ENCODE peak calls at places on chromosome 5, in five cellular contexts. N is activated gamma-delta T cell treated with Interleukin-2 at 50 U/mL for 16 hours, V is AG04449, L is mucosa of gallbladder, Y is A549. I is an unnamed sample.

GRCh38 chr5:81768960-81769452 is 18.1 kb upstream of the SSBP2 start:
- DNase-seq in N (no peak), V (peak; percentile 69), L (no peak), Y (peak; percentile 88), I (no peak)

GRCh38 chr5:146173597-146173996 is 8.9 kb downstream of the LARS1 start:
- DNase-seq in L (no peak), V (no peak), Y (no peak), N (no peak), I (no peak)

GRCh38 chr5:94467560-94468504 is 150.6 kb downstream of the KIAA0825 start:
- DNase-seq in Y (no peak), L (no peak), V (no peak), N (no peak), I (peak; percentile 37)

GRCh38 chr5:42555010-42555409 is 131.8 kb downstream of the GHR start:
- DNase-seq in V (no peak), N (no peak), Y (no peak), L (no peak), I (no peak)

GRCh38 chr5:142671276-142671675 is 14.6 kb downstream of the FGF1 start:
- DNase-seq in L (no peak), Y (no peak), V (no peak), N (no peak), I (no peak)

GRCh38 chr5:39072915-39073758 is 1.1 kb downstream of the RICTOR start:
- DNase-seq in N (peak; percentile 60), L (peak; percentile 42), Y (peak; percentile 53), V (no peak), I (peak; percentile 15)

GRCh38 chr5:40906351-40906751 is 2.9 kb upstream of the C7 start:
- DNase-seq in V (no peak), L (no peak), Y (no peak), N (no peak), I (no peak)

GRCh38 chr5:39214912-39215709 is 4.3 kb downstream of the FYB1 start:
- DNase-seq in Y (no peak), N (no peak), L (no peak), V (no peak), I (no peak)

GRCh38 chr5:69374911-69375446 is 5.4 kb downstream of the RAD17 start:
- DNase-seq in N (no peak), V (no peak), Y (no peak), L (no peak), I (no peak)

GRCh38 chr5:153969563-153969895 is 69.2 kb downstream of the FAM114A2 start:
- DNase-seq in L (peak; percentile 5), V (no peak), N (no peak), Y (no peak), I (no peak)

GRCh38 chr5:178532666-178533065 is 57.5 kb downstream of the COL23A1 start:
- DNase-seq in L (no peak), Y (no peak), N (no peak), V (no peak), I (no peak)

GRCh38 chr5:169151051-169151805 is 149.7 kb downstream of the SLIT3 start:
- DNase-seq in Y (no peak), L (no peak), N (no peak), V (no peak), I (no peak)

GRCh38 chr5:41869150-41869738 is 981 bp downstream of the OXCT1 start:
- DNase-seq in V (no peak), N (peak; percentile 15), Y (no peak), L (peak; percentile 46), I (peak; percentile 4)

GRCh38 chr5:5069851-5070250 is 70.3 kb upstream of the ADAMTS16 start:
- DNase-seq in Y (no peak), L (no peak), V (no peak), N (no peak), I (no peak)

GRCh38 chr5:143693691-143694252 is 118.2 kb upstream of the HMHB1 start:
- DNase-seq in L (no peak), N (peak; percentile 11), V (no peak), Y (no peak), I (no peak)

GRCh38 chr5:148125641-148126040 is 42.7 kb upstream of the SPINK14 start:
- DNase-seq in N (no peak), Y (peak; percentile 11), V (no peak), L (no peak), I (no peak)

GRCh38 chr5:172918421-172919371 is 40.5 kb upstream of the RPL26L1 start:
- DNase-seq in Y (no peak), N (peak; percentile 64), V (no peak), L (peak; percentile 42), I (no peak)

GRCh38 chr5:9324348-9325056 is 221.4 kb downstream of the SEMA5A start:
- DNase-seq in Y (no peak), N (no peak), V (no peak), L (no peak), I (no peak)

GRCh38 chr5:38670066-38670465 is 113.6 kb upstream of the LIFR start:
- DNase-seq in L (no peak), Y (no peak), V (no peak), N (no peak), I (no peak)

GRCh38 chr5:10454591-10455272 is 13.1 kb downstream of the ROPN1L start:
- DNase-seq in N (no peak), V (no peak), L (no peak), Y (no peak), I (no peak)

GRCh38 chr5:131223751-131224386 is 40.0 kb upstream of the CDC42SE2 start:
- DNase-seq in Y (no peak), V (no peak), N (no peak), L (no peak), I (no peak)

GRCh38 chr5:168931638-168932345 is 352.6 kb upstream of the PANK3 start:
- DNase-seq in Y (no peak), N (no peak), V (peak; percentile 80), L (no peak), I (no peak)

GRCh38 chr5:27702339-27702820 is 664.0 kb upstream of the CDH9 start:
- DNase-seq in V (peak; percentile 10), L (no peak), N (no peak), Y (peak; percentile 63), I (no peak)

GRCh38 chr5:132469380-132470372 is 20.9 kb downstream of the IRF1 start:
- DNase-seq in N (peak; percentile 3), V (no peak), L (no peak), Y (no peak), I (no peak)

GRCh38 chr5:149181702-149182101 is 40.4 kb downstream of the ABLIM3 start:
- DNase-seq in L (no peak), N (no peak), Y (no peak), V (no peak), I (no peak)

GRCh38 chr5:87116821-87117512 is 150.7 kb upstream of the RASA1 start:
- DNase-seq in N (no peak), L (no peak), Y (no peak), V (no peak), I (no peak)

GRCh38 chr5:160064979-160065619 is 54.2 kb downstream of the PWWP2A start:
- DNase-seq in L (peak; percentile 74), Y (no peak), N (no peak), V (no peak), I (peak; percentile 10)

GRCh38 chr5:109689740-109690455 is at the start of gene MAN2A1:
- DNase-seq in N (peak; percentile 75), L (peak; percentile 80), Y (peak; percentile 71), V (no peak), I (peak; percentile 24)

GRCh38 chr5:96067902-96068614 is 106.4 kb upstream of the ELL2 start:
- DNase-seq in N (no peak), V (peak; percentile 84), Y (peak; percentile 85), L (no peak), I (no peak)

GRCh38 chr5:56088967-56089829 is 94.4 kb upstream of the IL6ST start:
- DNase-seq in N (no peak), V (no peak), L (no peak), Y (peak; percentile 47), I (peak; percentile 29)

GRCh38 chr5:106875591-106876297 is 795.0 kb downstream of the EFNA5 start:
- DNase-seq in V (no peak), N (no peak), Y (peak; percentile 58), L (no peak), I (no peak)

GRCh38 chr5:121313886-121314285 is 537.8 kb upstream of the FTMT start:
- DNase-seq in N (no peak), Y (no peak), L (no peak), V (no peak), I (no peak)

GRCh38 chr5:98214240-98215051 is 559.0 kb upstream of the RGMB start:
- DNase-seq in V (no peak), Y (no peak), L (no peak), N (no peak), I (no peak)

GRCh38 chr5:161314033-161314432 is 232.5 kb downstream of the GABRB2 start:
- DNase-seq in L (no peak), V (no peak), Y (no peak), N (no peak), I (no peak)

I was measured in NCI-H2029 treated with DMSO at 0.1 percent for 48 hours.